ENCODE peak calls at places on chromosomes 3 and 15, in seven cellular contexts. F is left ventricle myocardium inferior; J is heart left ventricle; N is uterus; P is CD4-positive, CD25-positive, alpha-beta regulatory T cell; V is AG04450; Z is astrocyte. Q is an unnamed sample. For H3K9me3, the result is how much of the 10 kb centered on the place peaks cover.

GRCh38 chr3:45647148-45647619 is 42.0 kb upstream of the SACM1L start:
- DNase-seq in Z (peak), N (no peak), F (no peak), P (no peak), V (peak), J (no peak), Q (no peak)

GRCh38 chr3:10553586-10554235 is 48.3 kb upstream of the ATP2B2 start:
- DNase-seq in Z (no peak), V (no peak), N (no peak), P (no peak), F (no peak), J (no peak), Q (no peak)

GRCh38 chr3:148309390-148310035 is 388.2 kb upstream of the AGTR1 start:
- DNase-seq in F (no peak), V (no peak), Z (no peak), N (no peak), J (no peak), P (no peak), Q (no peak)

GRCh38 chr15:72599855-72600464 is 54.5 kb upstream of the GOLGA6B start:
- DNase-seq in V (peak), N (no peak), F (no peak), J (no peak), P (no peak), Z (peak), Q (no peak)

GRCh38 chr3:193816656-193817311 is 223.8 kb downstream of the OPA1 start:
- DNase-seq in N (peak), V (peak), J (peak), F (peak), P (no peak), Z (peak), Q (peak)

GRCh38 chr15:80404057-80404718 is at the start of gene ARNT2:
- DNase-seq in F (peak), N (peak), V (no peak), Z (no peak), P (no peak), J (peak), Q (peak)

GRCh38 chr3:195900426-195901355 is 7.7 kb downstream of the TNK2 start:
- DNase-seq in N (no peak), P (no peak), V (no peak), J (peak), F (peak), Z (peak), Q (peak)

GRCh38 chr3:133487920-133488540 is 85.5 kb upstream of the CDV3 start:
- DNase-seq in P (peak), Z (no peak), N (no peak), J (no peak), V (no peak), F (no peak), Q (no peak)

GRCh38 chr3:22981176-22981575 is 222.0 kb upstream of the UBE2E2 start:
- DNase-seq in P (no peak), Z (no peak), N (no peak), J (no peak), F (no peak), V (no peak), Q (no peak)

GRCh38 chr3:4394048-4394447 is 73.0 kb downstream of the SUMF1 start:
- DNase-seq in N (no peak), P (no peak), F (no peak), Z (peak), V (no peak), J (no peak), Q (no peak)

GRCh38 chr15:90266061-90266431 is 574 bp downstream of the NGRN start:
- DNase-seq in V (no peak), F (no peak), J (no peak), Z (peak), P (peak), N (peak), Q (peak)

GRCh38 chr15:34708422-34708821 is 46.4 kb downstream of the GJD2 start:
- DNase-seq in Z (peak), J (no peak), N (no peak), P (no peak), V (peak), F (no peak), Q (no peak)

GRCh38 chr3:114452176-114452744 is 158.4 kb downstream of the TIGIT start:
- DNase-seq in N (no peak), J (no peak), Z (peak), V (no peak), P (no peak), F (no peak), Q (no peak)

GRCh38 chr3:78277793-78278192 is 1237.9 kb downstream of the ROBO2 start:
- DNase-seq in Z (no peak), P (no peak), F (no peak), N (no peak), J (no peak), V (no peak), Q (no peak)

GRCh38 chr3:155805204-155805801 is 775 bp downstream of the C3orf33 start:
- DNase-seq in J (no peak), N (peak), P (no peak), Z (no peak), F (no peak), V (no peak), Q (peak)

GRCh38 chr3:56197991-56198390 is 270.3 kb downstream of the ERC2 start:
- DNase-seq in P (no peak), J (no peak), V (no peak), N (no peak), F (no peak), Z (no peak), Q (no peak)

GRCh38 chr3:24336101-24336500 is 158.5 kb downstream of the THRB start:
- DNase-seq in F (no peak), N (no peak), Z (no peak), V (no peak), P (no peak), J (no peak), Q (no peak)

GRCh38 chr3:193997228-193998192 is 138.4 kb upstream of the HES1 start:
- DNase-seq in P (no peak), N (no peak), J (no peak), V (no peak), Z (peak), F (peak), Q (peak)

GRCh38 chr15:96416218-96416933 is 85.9 kb downstream of the NR2F2 start:
- DNase-seq in J (no peak), V (no peak), P (no peak), N (no peak), F (no peak), Z (no peak), Q (no peak)

GRCh38 chr3:4852780-4853748 is 126.2 kb upstream of the BHLHE40 start:
- DNase-seq in V (no peak), J (no peak), Z (peak), F (no peak), N (no peak), P (no peak), Q (no peak)

GRCh38 chr3:98148751-98149150 is 1.5 kb downstream of the OR5H14 start:
- DNase-seq in Z (no peak), J (no peak), N (no peak), P (no peak), V (no peak), F (no peak), Q (no peak)

DNA sequence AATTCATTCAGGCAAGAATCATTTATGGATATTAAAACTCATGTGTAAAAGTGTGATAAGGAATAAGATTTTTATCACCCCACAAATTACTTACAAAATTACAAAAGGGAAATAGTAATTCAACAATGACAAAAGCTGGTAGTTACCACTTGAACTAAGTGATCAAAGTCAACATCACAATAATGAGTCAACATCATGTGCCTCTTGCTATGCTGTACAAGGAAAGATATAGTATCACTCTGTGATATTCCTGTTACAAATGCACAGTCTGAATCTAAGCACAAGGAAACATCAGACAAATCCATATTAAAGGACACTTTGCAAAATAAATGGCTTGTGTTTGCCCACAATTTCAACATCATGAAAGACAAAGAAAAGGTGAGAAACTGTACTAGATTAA is 90.5 kb upstream of the PLCL2 start:
- DNase-seq in N (no peak), P (no peak), J (no peak), V (no peak), F (no peak), Z (no peak), Q (no peak)
- H3K4me3 ChIP-seq in N (no peak), P (no peak), J (no peak), V (no peak), F (no peak), Z (no peak), Q (no peak)

GRCh38 chr15:45027220-45027619 is 4.2 kb downstream of the SORD start:
- DNase-seq in J (no peak), P (no peak), N (no peak), Z (no peak), F (no peak), V (no peak), Q (no peak)

GRCh38 chr15:45026646-45027045 is 3.7 kb downstream of the SORD start:
- DNase-seq in N (no peak), P (no peak), V (no peak), J (no peak), Z (no peak), F (no peak), Q (no peak)

GRCh38 chr15:45030743-45031142 is 7.7 kb downstream of the SORD start:
- DNase-seq in Z (no peak), N (no peak), J (no peak), V (no peak), F (no peak), P (no peak), Q (no peak)
- H3K9me3 ChIP-seq in Z (under half), N (under half), J (under half), V (under half), F (under half), P (under half), Q (under half)

GRCh38 chr15:40931300-40932142 is 2.4 kb downstream of the DLL4 start:
- DNase-seq in F (no peak), J (peak), V (no peak), N (no peak), P (no peak), Z (no peak), Q (no peak)
- H3K4me3 ChIP-seq in F (peak), J (peak), V (peak), N (peak), P (no peak), Z (no peak), Q (peak)

DNA sequence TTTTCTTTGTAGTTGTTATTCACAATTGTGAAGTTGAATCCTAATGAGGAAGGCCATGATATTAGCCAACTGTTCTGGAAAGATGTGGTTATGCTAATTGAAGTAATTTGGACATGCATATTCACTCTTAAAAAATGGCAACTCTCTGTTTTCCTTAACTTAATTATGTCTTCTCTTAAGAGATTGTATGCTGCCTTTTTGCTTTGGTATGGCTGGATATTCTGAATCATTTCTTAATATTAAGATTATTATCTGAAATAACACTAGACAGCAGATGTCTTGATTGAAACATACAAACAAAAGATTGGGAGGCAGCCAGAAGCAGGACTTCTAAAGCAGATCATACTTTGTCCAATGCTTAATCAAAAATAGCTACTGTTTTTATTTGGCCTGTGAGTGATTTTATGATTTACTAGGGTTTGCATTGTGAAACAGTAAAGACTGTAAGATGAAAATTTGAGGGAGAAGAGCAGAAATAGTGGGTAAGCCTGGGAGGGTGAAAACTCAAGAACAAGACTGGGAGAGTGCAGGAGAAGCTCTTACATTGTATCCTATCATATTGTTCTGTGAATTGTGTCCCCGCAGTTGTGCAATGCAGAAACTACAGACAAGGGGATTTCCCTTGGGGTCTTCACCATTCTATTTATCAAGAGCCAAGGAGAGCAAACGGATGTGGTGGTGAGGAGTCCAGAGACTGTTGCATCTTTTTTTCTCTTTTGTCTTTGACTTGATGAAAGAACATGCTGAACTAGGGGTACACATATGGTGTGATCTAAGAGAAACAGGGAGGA is 554.8 kb downstream of the TUSC7 start:
- DNase-seq in N (no peak), P (no peak), V (no peak), F (no peak), J (no peak), Z (no peak), Q (no peak)
- H3K9me3 ChIP-seq in N (under half), P (under half), V (under half), F (under half), J (under half), Z (under half), Q (under half)

GRCh38 chr3:67472674-67473201 is 181.7 kb downstream of the SUCLG2 start:
- DNase-seq in P (no peak), J (no peak), Z (no peak), V (no peak), F (no peak), N (no peak), Q (no peak)
- H3K4me3 ChIP-seq in P (no peak), J (no peak), Z (no peak), V (no peak), F (no peak), N (no peak), Q (no peak)

DNA sequence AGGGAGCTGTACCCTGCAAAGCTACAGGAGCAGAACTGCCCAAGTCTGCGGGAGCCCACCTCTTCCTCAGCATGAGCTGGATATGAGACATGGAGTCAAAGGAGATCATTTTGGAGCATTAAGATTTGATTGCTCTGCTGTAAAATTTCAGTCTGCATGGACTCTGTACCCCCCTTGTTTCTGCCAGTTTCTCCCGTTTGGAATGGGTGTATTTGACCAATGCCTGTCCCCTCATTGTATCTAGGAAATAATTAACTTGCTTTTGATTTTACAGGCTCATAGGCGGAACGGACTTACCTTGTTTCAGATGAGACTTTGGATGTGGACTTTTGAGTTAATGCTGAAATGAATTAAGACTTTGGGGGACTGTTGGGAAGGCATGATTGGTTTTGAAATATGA is 18.3 kb downstream of the RNF13 start:
- DNase-seq in V (no peak), P (no peak), J (no peak), Z (no peak), F (no peak), N (no peak), Q (no peak)
- H3K9me3 ChIP-seq in V (under half), P (half or more), J (under half), Z (under half), F (under half), N (under half), Q (under half)

DNA sequence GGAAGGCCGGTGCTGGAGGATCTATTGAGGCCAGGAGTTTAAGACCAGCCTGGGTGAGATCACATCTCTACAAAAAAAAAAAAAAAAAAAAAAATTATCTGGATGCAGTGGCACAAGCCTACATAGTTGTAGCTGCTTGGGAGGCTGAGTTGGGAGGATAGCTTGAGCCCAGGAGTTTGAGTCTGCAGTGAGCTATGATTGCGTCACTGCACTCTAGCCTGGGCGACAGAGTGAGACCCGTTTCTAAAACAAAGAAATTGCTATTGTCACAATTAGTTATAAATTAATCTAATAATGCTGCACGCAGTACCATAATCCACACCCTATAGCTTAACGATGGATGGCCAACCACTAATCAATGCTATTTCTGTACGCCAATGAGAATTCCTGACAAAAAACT is 10.7 kb downstream of the FLNB start:
- DNase-seq in N (no peak), J (no peak), P (no peak), V (no peak), Z (no peak), F (no peak), Q (no peak)
- H3K4me3 ChIP-seq in N (no peak), J (no peak), P (no peak), V (no peak), Z (no peak), F (no peak), Q (no peak)

DNA sequence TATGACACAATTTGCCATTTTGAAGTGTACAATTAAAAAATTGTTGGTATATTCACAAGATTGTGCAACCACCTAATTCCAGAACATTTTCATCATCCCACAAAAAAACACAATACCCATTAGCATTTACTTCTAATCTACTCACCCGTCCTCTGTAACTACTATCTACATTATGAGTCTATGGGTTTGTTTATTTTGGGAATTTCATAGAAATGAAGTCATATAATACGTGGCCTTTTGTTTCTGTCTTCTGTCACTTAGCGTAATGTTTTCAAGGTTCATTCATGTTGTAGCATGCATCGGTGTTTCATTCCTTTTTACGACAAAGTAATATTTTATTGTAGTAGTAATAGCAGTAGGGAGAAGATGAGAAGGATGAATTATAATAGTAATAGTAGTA is 55.2 kb upstream of the CNTN6 start:
- DNase-seq in P (no peak), F (no peak), Z (no peak), N (no peak), V (no peak), J (no peak), Q (no peak)
- H3K9me3 ChIP-seq in P (under half), F (under half), Z (under half), N (under half), V (under half), J (under half), Q (under half)

DNA sequence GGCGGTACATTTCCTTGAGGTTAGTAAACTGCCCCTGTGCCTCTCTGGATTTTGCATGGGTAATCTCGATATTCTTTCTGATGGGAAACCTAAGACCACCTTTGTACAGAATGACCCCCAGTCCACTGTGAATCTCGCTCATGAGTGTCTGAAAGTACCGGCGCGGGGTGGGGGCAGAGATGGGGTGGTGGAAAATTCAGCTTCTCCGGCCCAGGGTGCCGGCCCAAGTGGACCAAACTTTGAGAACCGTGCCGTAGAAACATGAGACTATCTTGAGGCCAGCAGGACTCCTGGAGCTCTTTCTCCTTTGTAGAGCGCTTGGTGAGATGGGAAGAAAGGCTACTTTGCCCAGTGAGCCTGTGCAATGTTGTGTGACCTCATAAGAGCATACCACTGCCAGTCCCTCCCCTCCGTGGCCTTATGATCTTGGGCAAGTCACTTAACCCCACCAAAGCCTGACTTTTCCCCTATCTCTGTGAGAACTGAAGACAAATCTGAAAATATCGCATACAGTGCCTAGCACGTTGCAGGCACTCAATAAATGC is 40.3 kb upstream of the VEPH1 start:
- DNase-seq in J (no peak), V (no peak), P (no peak), Z (no peak), F (no peak), N (no peak), Q (no peak)
- H3K4me3 ChIP-seq in J (peak), V (peak), P (no peak), Z (peak), F (peak), N (peak), Q (peak)

GRCh38 chr3:164522073-164522763 is 556.1 kb downstream of the SI start:
- DNase-seq in Z (no peak), P (no peak), F (no peak), N (no peak), V (no peak), J (peak), Q (no peak)

GRCh38 chr3:164521644-164522043 is 556.7 kb downstream of the SI start:
- DNase-seq in N (no peak), P (no peak), F (no peak), V (no peak), J (no peak), Z (no peak), Q (no peak)

GRCh38 chr3:164526250-164526649 is 552.0 kb downstream of the SI start:
- DNase-seq in J (no peak), F (no peak), Z (no peak), V (no peak), P (no peak), N (no peak), Q (no peak)

GRCh38 chr3:164521139-164521538 is 557.2 kb downstream of the SI start:
- DNase-seq in J (no peak), Z (no peak), P (no peak), V (no peak), N (no peak), F (no peak), Q (no peak)

DNA sequence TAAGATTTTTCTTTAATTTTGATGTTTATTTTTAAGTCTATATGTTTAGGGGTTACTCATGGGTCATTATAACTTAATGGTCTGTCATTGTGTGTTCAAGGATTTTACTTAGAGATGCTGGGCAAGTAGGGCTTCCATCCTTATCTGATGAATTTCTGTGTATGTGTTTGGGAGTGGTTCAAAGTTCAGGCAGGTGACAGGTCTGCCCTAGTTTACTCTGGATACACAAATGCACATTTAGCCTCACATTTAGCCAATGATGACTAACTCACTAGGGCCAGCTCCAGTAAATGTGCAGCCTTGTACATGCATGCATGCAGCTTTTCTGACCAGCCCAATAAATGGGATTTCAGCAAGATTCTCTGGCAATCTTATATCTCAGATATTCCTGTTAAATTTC is 554.1 kb downstream of the SI start:
- DNase-seq in N (no peak), V (no peak), J (no peak), P (no peak), Z (no peak), F (no peak), Q (no peak)
- H3K9me3 ChIP-seq in N (under half), V (under half), J (under half), P (under half), Z (under half), F (under half), Q (under half)